ENCODE peak calls at places on chromosomes 6 and 20, in five cellular contexts. K, D, V, L and J are unnamed samples.

GRCh38 chr20:5377484-5377883 is 60.7 kb upstream of the PROKR2 start:
- DNase-seq in K (no peak), D (no peak), V (no peak), L (no peak), J (no peak)

GRCh38 chr20:50172347-50173013 is 18.1 kb upstream of the CEBPB start:
- DNase-seq in K (peak), D (peak), V (peak), L (peak), J (no peak)

GRCh38 chr20:63177134-63177784 is 38.7 kb downstream of the YTHDF1 start:
- DNase-seq in K (peak), D (no peak), V (peak), L (no peak), J (no peak)

GRCh38 chr20:36623444-36623843 is 17.9 kb downstream of the RAB5IF start:
- DNase-seq in K (no peak), D (no peak), V (no peak), L (no peak), J (no peak)

GRCh38 chr6:130778946-130779657 is 48.1 kb upstream of the SMLR1 start:
- DNase-seq in K (no peak), D (no peak), V (no peak), L (no peak), J (no peak)

GRCh38 chr20:19506021-19506420 is 252.0 kb upstream of the RIN2 start:
- DNase-seq in K (no peak), D (no peak), V (no peak), L (no peak), J (no peak)

GRCh38 chr20:35302421-35303335 is 10.5 kb upstream of the FAM83C start:
- DNase-seq in K (peak), D (no peak), V (no peak), L (no peak), J (no peak)

GRCh38 chr6:93789532-93789931 is 370.2 kb upstream of the EPHA7 start:
- DNase-seq in K (no peak), D (no peak), V (no peak), L (no peak), J (no peak)

GRCh38 chr6:53917464-53917842 is 122.6 kb downstream of the LRRC1 start:
- DNase-seq in K (no peak), D (no peak), V (no peak), L (no peak), J (no peak)

GRCh38 chr20:22584630-22584921 is 204 bp upstream of the FOXA2 start:
- DNase-seq in K (peak), D (no peak), V (no peak), L (peak), J (no peak)

GRCh38 chr6:106005954-106006353 is 80.2 kb upstream of the PRDM1 start:
- DNase-seq in K (no peak), D (no peak), V (no peak), L (no peak), J (no peak)

GRCh38 chr6:122307577-122307976 is 91.9 kb upstream of the HSF2 start:
- DNase-seq in K (no peak), D (no peak), V (no peak), L (no peak), J (no peak)

GRCh38 chr6:34340906-34341480 is 51.5 kb downstream of the NUDT3 start:
- DNase-seq in K (no peak), D (no peak), V (no peak), L (no peak), J (no peak)

GRCh38 chr6:34339971-34340370 is 52.5 kb downstream of the NUDT3 start:
- DNase-seq in K (no peak), D (no peak), V (no peak), L (no peak), J (no peak)

GRCh38 chr6:34339432-34339831 is 53.0 kb downstream of the NUDT3 start:
- DNase-seq in K (no peak), D (no peak), V (no peak), L (no peak), J (no peak)

GRCh38 chr6:34341481-34341971 is 50.9 kb downstream of the NUDT3 start:
- DNase-seq in K (no peak), D (no peak), V (peak), L (peak), J (no peak)

GRCh38 chr6:34340394-34340793 is 52.1 kb downstream of the NUDT3 start:
- DNase-seq in K (no peak), D (no peak), V (no peak), L (no peak), J (no peak)
- H3K27ac ChIP-seq in K (no peak), D (no peak), V (peak), L (peak), J (no peak)

GRCh38 chr6:36598739-36599318 is 4.7 kb downstream of the SRSF3 start:
- DNase-seq in K (no peak), D (no peak), V (no peak), L (no peak), J (no peak)

GRCh38 chr6:36599791-36600209 is 5.6 kb downstream of the SRSF3 start:
- DNase-seq in K (peak), D (peak), V (peak), L (peak), J (peak)

GRCh38 chr6:36596359-36596758 is 2.2 kb downstream of the SRSF3 start:
- DNase-seq in K (no peak), D (no peak), V (no peak), L (no peak), J (no peak)

GRCh38 chr6:36598326-36598725 is 4.2 kb downstream of the SRSF3 start:
- DNase-seq in K (no peak), D (no peak), V (no peak), L (no peak), J (no peak)

DNA sequence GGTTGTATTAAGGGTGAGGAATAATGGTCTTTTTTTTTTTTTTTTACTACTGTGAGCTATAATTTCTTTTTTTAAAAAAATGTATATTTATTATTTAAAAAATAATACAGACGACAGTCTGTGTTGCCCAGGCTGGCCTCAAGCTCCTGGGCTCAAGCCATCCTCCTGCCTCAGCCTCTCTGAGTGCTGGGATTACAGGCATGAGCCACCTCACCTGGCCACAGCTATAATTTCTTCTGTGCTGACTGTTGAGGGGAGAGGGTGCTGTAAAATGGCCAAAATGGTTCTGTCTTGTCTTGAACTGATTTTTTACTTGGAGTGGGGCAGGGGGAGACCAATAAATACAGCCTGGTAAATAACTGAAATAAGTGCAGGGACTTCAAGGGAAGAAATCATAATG is 3.6 kb downstream of the SRSF3 start:
- DNase-seq in K (no peak), D (no peak), V (no peak), L (no peak), J (no peak)
- H3K27ac ChIP-seq in K (peak), D (peak), V (peak), L (peak), J (no peak)

DNA sequence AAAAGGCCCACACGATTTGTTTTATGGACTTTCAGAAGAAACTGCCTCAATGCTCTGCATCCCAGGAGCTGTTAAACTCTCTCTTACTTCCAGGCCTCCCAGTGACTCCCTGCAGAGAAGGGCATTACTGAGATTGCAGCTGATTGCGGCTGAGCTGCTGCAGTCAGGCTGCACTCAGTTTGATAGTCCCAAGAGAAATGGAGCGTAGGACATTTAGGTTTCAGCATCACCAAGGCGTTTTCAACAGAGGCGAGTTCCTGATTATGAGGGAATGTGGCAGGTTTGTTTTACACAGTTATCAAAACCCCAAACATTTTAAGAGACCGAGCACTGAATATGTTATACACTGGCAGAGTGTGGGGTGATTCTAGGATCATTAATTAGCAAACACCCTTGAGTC is 145.6 kb downstream of the TBX18 start:
- DNase-seq in K (no peak), D (peak), V (no peak), L (no peak), J (no peak)
- H3K27ac ChIP-seq in K (no peak), D (peak), V (no peak), L (no peak), J (no peak)

GRCh38 chr6:135126034-135126433 is 55.1 kb upstream of the MYB start:
- DNase-seq in K (no peak), D (no peak), V (no peak), L (no peak), J (no peak)

GRCh38 chr6:135128268-135128914 is 52.7 kb upstream of the MYB start:
- DNase-seq in K (no peak), D (no peak), V (no peak), L (no peak), J (peak)

GRCh38 chr6:135129139-135129867 is 51.8 kb upstream of the MYB start:
- DNase-seq in K (no peak), D (no peak), V (no peak), L (no peak), J (no peak)
- H3K27ac ChIP-seq in K (no peak), D (no peak), V (no peak), L (peak), J (no peak)

GRCh38 chr20:10666221-10667076 is 7.3 kb downstream of the JAG1 start:
- DNase-seq in K (no peak), D (no peak), V (no peak), L (no peak), J (no peak)
- H3K27ac ChIP-seq in K (peak), D (peak), V (peak), L (peak), J (no peak)

DNA sequence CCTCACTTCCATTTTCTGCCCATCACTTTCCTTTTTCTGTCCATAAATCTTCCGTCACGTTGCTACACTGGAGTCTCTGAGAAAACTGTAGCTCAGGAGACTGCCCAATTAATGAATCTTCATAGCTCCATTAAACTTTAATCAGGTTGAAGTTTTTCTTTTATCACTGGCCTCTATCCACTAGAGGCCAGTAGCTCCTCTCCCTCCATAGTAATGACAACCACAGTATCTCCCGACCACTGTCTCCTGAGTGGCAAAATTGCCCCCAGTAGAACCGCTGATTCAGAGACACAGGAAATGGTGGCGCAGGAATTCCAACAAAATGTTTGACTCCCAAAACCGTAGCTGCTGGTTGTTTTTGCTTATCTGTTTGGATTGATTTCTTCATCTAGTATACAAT is 18.4 kb upstream of the DOK5 start:
- DNase-seq in K (no peak), D (no peak), V (no peak), L (no peak), J (no peak)
- H3K27ac ChIP-seq in K (no peak), D (no peak), V (no peak), L (no peak), J (no peak)

GRCh38 chr6:88529726-88530125 is 363.6 kb upstream of the CNR1 start:
- DNase-seq in K (no peak), D (no peak), V (no peak), L (no peak), J (no peak)

GRCh38 chr6:88538130-88538706 is 372.1 kb upstream of the CNR1 start:
- DNase-seq in K (peak), D (peak), V (no peak), L (no peak), J (no peak)

GRCh38 chr6:88535296-88535695 is 369.1 kb upstream of the CNR1 start:
- DNase-seq in K (no peak), D (no peak), V (no peak), L (no peak), J (no peak)

GRCh38 chr6:88536056-88536455 is 369.9 kb upstream of the CNR1 start:
- DNase-seq in K (no peak), D (no peak), V (no peak), L (no peak), J (no peak)

DNA sequence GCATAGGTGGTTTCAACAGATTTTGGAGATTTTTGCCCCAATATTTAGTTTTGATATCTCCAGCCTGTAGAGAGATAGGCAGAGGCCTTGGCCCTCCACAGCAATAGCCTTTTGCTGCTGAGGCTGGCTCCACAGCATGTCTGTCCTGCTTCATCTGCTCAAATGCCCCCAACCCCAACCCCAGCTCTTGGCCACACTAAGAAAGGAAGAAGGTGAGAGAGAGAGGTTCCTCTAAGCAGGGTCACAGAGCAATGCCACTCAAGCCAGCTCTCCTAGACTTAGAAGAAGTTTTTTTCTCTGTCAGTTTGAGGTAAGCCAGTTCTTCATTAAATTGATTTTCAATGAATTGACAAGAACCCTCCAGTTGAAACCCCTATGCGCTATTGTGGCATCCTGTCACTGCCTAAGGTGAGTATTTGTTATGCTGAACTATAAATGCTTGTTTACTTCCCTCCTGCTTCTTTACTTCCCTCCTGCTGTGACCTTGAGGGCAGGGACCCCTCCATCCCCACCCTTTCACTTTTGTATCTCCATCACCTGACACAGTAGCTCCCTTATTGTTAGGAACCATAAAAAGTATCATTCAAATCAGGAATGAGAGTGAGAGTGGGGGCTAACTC is 366.2 kb upstream of the CNR1 start:
- DNase-seq in K (no peak), D (no peak), V (no peak), L (no peak), J (no peak)
- H3K27ac ChIP-seq in K (no peak), D (no peak), V (no peak), L (no peak), J (no peak)

GRCh38 chr20:45011108-45011526 is 44.8 kb downstream of the STK4 start:
- DNase-seq in K (peak), D (peak), V (no peak), L (peak), J (peak)
- H3K27ac ChIP-seq in K (no peak), D (no peak), V (no peak), L (no peak), J (no peak)